ENCODE peak calls at places on chromosomes 5 and 9, in five cellular contexts. One of them, this sample, is unnamed.

GRCh38 chr9:12740845-12741244 is 34.0 kb upstream of the LURAP1L start:
- DNase-seq in H9: no peak
- DNase-seq in neuronal stem cell: no peak
- DNase-seq in H1: no peak
- DNase-seq in IMR-90: peak; percentile 69
- DNase-seq in this sample: no peak

GRCh38 chr9:125942111-125942510 is 194.9 kb downstream of the PBX3 start:
- DNase-seq in H9: no peak
- DNase-seq in neuronal stem cell: no peak
- DNase-seq in H1: no peak
- DNase-seq in IMR-90: no peak
- DNase-seq in this sample: no peak

GRCh38 chr5:33772276-33772990 is 119.4 kb downstream of the ADAMTS12 start:
- DNase-seq in H9: no peak
- DNase-seq in neuronal stem cell: no peak
- DNase-seq in H1: no peak
- DNase-seq in IMR-90: peak; percentile 80
- DNase-seq in this sample: peak; percentile 76

GRCh38 chr9:92245005-92245797 is 48.3 kb downstream of the IARS1 start:
- DNase-seq in H9: no peak
- DNase-seq in neuronal stem cell: no peak
- DNase-seq in H1: no peak
- DNase-seq in IMR-90: peak; percentile 95
- DNase-seq in this sample: peak; percentile 87

GRCh38 chr5:148913985-148914421 is 87.6 kb downstream of the ADRB2 start:
- DNase-seq in H9: no peak
- DNase-seq in neuronal stem cell: peak; percentile 12
- DNase-seq in H1: no peak
- DNase-seq in IMR-90: peak; percentile 87
- DNase-seq in this sample: peak; percentile 89

GRCh38 chr5:159849437-159850191 is 66.7 kb upstream of the ADRA1B start:
- DNase-seq in H9: no peak
- DNase-seq in neuronal stem cell: no peak
- DNase-seq in H1: no peak
- DNase-seq in IMR-90: peak; percentile 80
- DNase-seq in this sample: peak; percentile 67

GRCh38 chr5:77333451-77334123 is 123.1 kb downstream of the PDE8B start:
- DNase-seq in H9: no peak
- DNase-seq in neuronal stem cell: no peak
- DNase-seq in H1: no peak
- DNase-seq in IMR-90: no peak
- DNase-seq in this sample: no peak

GRCh38 chr5:149355688-149356087 is 2.2 kb upstream of the PCYOX1L start:
- DNase-seq in H9: no peak
- DNase-seq in neuronal stem cell: no peak
- DNase-seq in H1: no peak
- DNase-seq in IMR-90: no peak
- DNase-seq in this sample: no peak

GRCh38 chr5:177438468-177438867 is 8.1 kb upstream of the PRR7 start:
- DNase-seq in H9: no peak
- DNase-seq in neuronal stem cell: no peak
- DNase-seq in H1: no peak
- DNase-seq in IMR-90: no peak
- DNase-seq in this sample: no peak

GRCh38 chr9:85430659-85431370 is 310.9 kb downstream of the AGTPBP1 start:
- DNase-seq in H9: no peak
- DNase-seq in neuronal stem cell: no peak
- DNase-seq in H1: no peak
- DNase-seq in IMR-90: no peak
- DNase-seq in this sample: no peak

GRCh38 chr9:99134893-99135341 is 30.0 kb downstream of the TGFBR1 start:
- DNase-seq in H9: no peak
- DNase-seq in neuronal stem cell: no peak
- DNase-seq in H1: no peak
- DNase-seq in IMR-90: peak; percentile 78
- DNase-seq in this sample: peak; percentile 51

GRCh38 chr5:168819004-168819626 is 239.9 kb upstream of the PANK3 start:
- DNase-seq in H9: no peak
- DNase-seq in neuronal stem cell: peak; percentile 47
- DNase-seq in H1: no peak
- DNase-seq in IMR-90: no peak
- DNase-seq in this sample: no peak

GRCh38 chr9:93960971-93961841 is 6.1 kb upstream of the BARX1 start:
- DNase-seq in H9: no peak
- DNase-seq in neuronal stem cell: no peak
- DNase-seq in H1: no peak
- DNase-seq in IMR-90: no peak
- DNase-seq in this sample: no peak

GRCh38 chr5:148972958-148973357 is 89.9 kb downstream of the SH3TC2 start:
- DNase-seq in H9: no peak
- DNase-seq in neuronal stem cell: no peak
- DNase-seq in H1: no peak
- DNase-seq in IMR-90: peak; percentile 89
- DNase-seq in this sample: peak; percentile 97

GRCh38 chr5:172885594-172886340 is 51.7 kb downstream of the ERGIC1 start:
- DNase-seq in H9: no peak
- DNase-seq in neuronal stem cell: no peak
- DNase-seq in H1: no peak
- DNase-seq in IMR-90: no peak
- DNase-seq in this sample: no peak

GRCh38 chr5:140633081-140633471 is at the start of gene CD14:
- DNase-seq in H9: no peak
- DNase-seq in neuronal stem cell: no peak
- DNase-seq in H1: no peak
- DNase-seq in IMR-90: no peak
- DNase-seq in this sample: no peak

GRCh38 chr5:172603425-172603824 is 37.6 kb upstream of the NEURL1B start:
- DNase-seq in H9: no peak
- DNase-seq in neuronal stem cell: peak; percentile 11
- DNase-seq in H1: no peak
- DNase-seq in IMR-90: peak; percentile 51
- DNase-seq in this sample: peak; percentile 15

GRCh38 chr9:27468000-27468399 is 56.1 kb upstream of the IFNK start:
- DNase-seq in H9: no peak
- DNase-seq in neuronal stem cell: no peak
- DNase-seq in H1: no peak
- DNase-seq in IMR-90: no peak
- DNase-seq in this sample: no peak

GRCh38 chr5:175809531-175810121 is 61.8 kb upstream of the CPLX2 start:
- DNase-seq in H9: no peak
- DNase-seq in neuronal stem cell: no peak
- DNase-seq in H1: no peak
- DNase-seq in IMR-90: peak; percentile 86
- DNase-seq in this sample: peak; percentile 53

GRCh38 chr9:9563817-9564216 is 1049.0 kb downstream of the PTPRD start:
- DNase-seq in H9: no peak
- DNase-seq in neuronal stem cell: no peak
- DNase-seq in H1: no peak
- DNase-seq in IMR-90: no peak
- DNase-seq in this sample: no peak

GRCh38 chr5:179769796-179770195 is 24.0 kb upstream of the LTC4S start:
- DNase-seq in H9: no peak
- DNase-seq in neuronal stem cell: no peak
- DNase-seq in H1: no peak
- DNase-seq in IMR-90: no peak
- DNase-seq in this sample: no peak

GRCh38 chr5:14783689-14784088 is 87.9 kb downstream of the ANKH start:
- DNase-seq in H9: no peak
- DNase-seq in neuronal stem cell: no peak
- DNase-seq in H1: no peak
- DNase-seq in IMR-90: no peak
- DNase-seq in this sample: no peak

GRCh38 chr9:69249337-69249736 is 75.3 kb downstream of the TJP2 start:
- DNase-seq in H9: no peak
- DNase-seq in neuronal stem cell: no peak
- DNase-seq in H1: no peak
- DNase-seq in IMR-90: peak; percentile 4
- DNase-seq in this sample: no peak

GRCh38 chr9:21996438-21996837 is 1.8 kb downstream of the CDKN2B-AS1 start:
- DNase-seq in H9: peak; percentile 71
- DNase-seq in neuronal stem cell: no peak
- DNase-seq in H1: no peak
- DNase-seq in IMR-90: no peak
- DNase-seq in this sample: peak; percentile 27

GRCh38 chr9:120191141-120191540 is 388.8 kb downstream of the CDK5RAP2 start:
- DNase-seq in H9: no peak
- DNase-seq in neuronal stem cell: no peak
- DNase-seq in H1: no peak
- DNase-seq in IMR-90: no peak
- DNase-seq in this sample: no peak

GRCh38 chr5:442335-443238 is at the start of gene EXOC3:
- DNase-seq in H9: peak; percentile 70
- DNase-seq in neuronal stem cell: peak; percentile 63
- DNase-seq in H1: peak; percentile 81
- DNase-seq in IMR-90: peak; percentile 56
- DNase-seq in this sample: peak; percentile 77

GRCh38 chr9:94139672-94140417 is 55.6 kb downstream of the PTPDC1 start:
- DNase-seq in H9: no peak
- DNase-seq in neuronal stem cell: no peak
- DNase-seq in H1: no peak
- DNase-seq in IMR-90: peak; percentile 96
- DNase-seq in this sample: peak; percentile 94

GRCh38 chr5:78243639-78244038 is 50.9 kb downstream of the AP3B1 start:
- DNase-seq in H9: no peak
- DNase-seq in neuronal stem cell: no peak
- DNase-seq in H1: no peak
- DNase-seq in IMR-90: peak; percentile 88
- DNase-seq in this sample: peak; percentile 58

GRCh38 chr5:90017236-90017635 is 392.3 kb downstream of the CETN3 start:
- DNase-seq in H9: no peak
- DNase-seq in neuronal stem cell: peak; percentile 14
- DNase-seq in H1: no peak
- DNase-seq in IMR-90: no peak
- DNase-seq in this sample: no peak

GRCh38 chr9:93100265-93100636 is 4.2 kb downstream of the CARD19 start:
- DNase-seq in H9: no peak
- DNase-seq in neuronal stem cell: no peak
- DNase-seq in H1: no peak
- DNase-seq in IMR-90: no peak
- DNase-seq in this sample: no peak

GRCh38 chr9:33202552-33203300 is 35.6 kb upstream of the B4GALT1 start:
- DNase-seq in H9: peak; percentile 43
- DNase-seq in neuronal stem cell: no peak
- DNase-seq in H1: no peak
- DNase-seq in IMR-90: peak; percentile 69
- DNase-seq in this sample: peak; percentile 77

GRCh38 chr5:157253547-157253946 is 12.4 kb upstream of the CYFIP2 start:
- DNase-seq in H9: peak; percentile 55
- DNase-seq in neuronal stem cell: peak; percentile 45
- DNase-seq in H1: peak; percentile 83
- DNase-seq in IMR-90: peak; percentile 47
- DNase-seq in this sample: peak; percentile 51

GRCh38 chr9:115628426-115628825 is 510.5 kb upstream of the TNC start:
- DNase-seq in H9: no peak
- DNase-seq in neuronal stem cell: peak; percentile 11
- DNase-seq in H1: no peak
- DNase-seq in IMR-90: no peak
- DNase-seq in this sample: no peak

GRCh38 chr5:126355940-126356339 is 67.3 kb upstream of the GRAMD2B start:
- DNase-seq in H9: no peak
- DNase-seq in neuronal stem cell: no peak
- DNase-seq in H1: no peak
- DNase-seq in IMR-90: no peak
- DNase-seq in this sample: no peak

GRCh38 chr5:156326718-156327259 is at the start of gene SGCD:
- DNase-seq in H9: no peak
- DNase-seq in neuronal stem cell: no peak
- DNase-seq in H1: peak; percentile 45
- DNase-seq in IMR-90: peak; percentile 90
- DNase-seq in this sample: peak; percentile 9

GRCh38 chr5:174707671-174708070 is 16.7 kb upstream of the MSX2 start:
- DNase-seq in H9: no peak
- DNase-seq in neuronal stem cell: no peak
- DNase-seq in H1: no peak
- DNase-seq in IMR-90: no peak
- DNase-seq in this sample: no peak

GRCh38 chr9:2726620-2727335 is 9.5 kb downstream of the KCNV2 start:
- DNase-seq in H9: no peak
- DNase-seq in neuronal stem cell: no peak
- DNase-seq in H1: no peak
- DNase-seq in IMR-90: peak; percentile 45
- DNase-seq in this sample: no peak

GRCh38 chr5:145775893-145776444 is 59.2 kb downstream of the PRELID2 start:
- DNase-seq in H9: no peak
- DNase-seq in neuronal stem cell: no peak
- DNase-seq in H1: no peak
- DNase-seq in IMR-90: peak; percentile 91
- DNase-seq in this sample: peak; percentile 89

GRCh38 chr9:119273984-119274665 is 95.1 kb downstream of the BRINP1 start:
- DNase-seq in H9: no peak
- DNase-seq in neuronal stem cell: no peak
- DNase-seq in H1: no peak
- DNase-seq in IMR-90: no peak
- DNase-seq in this sample: no peak

DNA sequence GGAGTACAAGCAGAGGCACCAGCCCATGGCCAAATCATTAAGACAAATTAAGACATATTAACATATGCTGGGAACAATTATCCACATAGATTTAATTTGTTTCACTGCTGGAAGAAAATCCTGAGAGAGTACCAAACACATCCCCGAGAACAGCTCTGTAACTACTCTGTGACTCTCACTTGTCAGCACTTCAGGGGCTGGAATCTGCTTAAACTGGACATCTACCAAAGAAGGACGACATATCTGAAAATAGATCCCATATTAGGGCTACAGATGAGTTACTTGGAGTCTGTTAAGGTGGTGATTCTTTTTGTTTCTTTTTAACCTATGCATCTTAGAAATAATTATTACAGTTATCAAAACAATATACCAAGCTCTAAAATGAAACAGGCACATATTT is 68.3 kb downstream of the SLC1A1 start:
- DNase-seq in H9: no peak
- DNase-seq in neuronal stem cell: no peak
- DNase-seq in H1: no peak
- DNase-seq in IMR-90: no peak
- DNase-seq in this sample: no peak
- H3K14ac ChIP-seq in H9: no peak overlapping the region
- H3K14ac ChIP-seq in neuronal stem cell: no peak overlapping the region
- H3K14ac ChIP-seq in H1: no peak overlapping the region
- H3K14ac ChIP-seq in IMR-90: no peak overlapping the region
- H3K14ac ChIP-seq in this sample: no peak overlapping the region

GRCh38 chr5:153969563-153969895 is 69.2 kb downstream of the FAM114A2 start:
- DNase-seq in H9: no peak
- DNase-seq in neuronal stem cell: no peak
- DNase-seq in H1: no peak
- DNase-seq in IMR-90: no peak
- DNase-seq in this sample: no peak
- H2BK15ac ChIP-seq in H9: no peak overlapping the region
- H2BK15ac ChIP-seq in neuronal stem cell: no peak overlapping the region
- H2BK15ac ChIP-seq in H1: no peak overlapping the region
- H2BK15ac ChIP-seq in IMR-90: no peak overlapping the region
- H2BK15ac ChIP-seq in this sample: no peak overlapping the region

GRCh38 chr5:150358261-150359095 is 981 bp downstream of the TCOF1 start:
- DNase-seq in H9: no peak
- DNase-seq in neuronal stem cell: no peak
- DNase-seq in H1: no peak
- DNase-seq in IMR-90: peak; percentile 9
- DNase-seq in this sample: no peak
- H3K14ac ChIP-seq in H9: peak overlapping the region; percentile 94
- H3K14ac ChIP-seq in neuronal stem cell: no peak overlapping the region
- H3K14ac ChIP-seq in H1: no peak overlapping the region
- H3K14ac ChIP-seq in IMR-90: peak overlapping the region; percentile 15
- H3K14ac ChIP-seq in this sample: no peak overlapping the region

GRCh38 chr5:116935561-116936162 is 361.0 kb upstream of the SEMA6A start:
- DNase-seq in H9: no peak
- DNase-seq in neuronal stem cell: no peak
- DNase-seq in H1: no peak
- DNase-seq in IMR-90: no peak
- DNase-seq in this sample: no peak
- H2BK15ac ChIP-seq in H9: no peak overlapping the region
- H2BK15ac ChIP-seq in neuronal stem cell: no peak overlapping the region
- H2BK15ac ChIP-seq in H1: no peak overlapping the region
- H2BK15ac ChIP-seq in IMR-90: no peak overlapping the region
- H2BK15ac ChIP-seq in this sample: no peak overlapping the region

This sample was measured in mesenchymal stem cell.